ENCODE peak calls at places on chromosomes 13 and 19, in five cellular contexts. One of them, this sample, is unnamed.
A peak's percentile ranks its signal among the peaks of the same experiment; 100 is the strongest.

GRCh38 chr19:8304841-8305621 is 3.1 kb downstream of the CD320 start:
- DNase-seq in breast epithelium: peak; percentile 16
- DNase-seq in GM12878: no peak
- DNase-seq in ovary: peak; percentile 56
- DNase-seq in IMR-90: no peak
- DNase-seq in this sample: peak; percentile 19

GRCh38 chr19:3154957-3155736 is 19.3 kb downstream of the GNA15 start:
- DNase-seq in breast epithelium: peak; percentile 30
- DNase-seq in GM12878: peak; percentile 88
- DNase-seq in ovary: no peak
- DNase-seq in IMR-90: peak; percentile 99
- DNase-seq in this sample: peak; percentile 62

GRCh38 chr13:68257111-68257842 is 1027.1 kb upstream of the PCDH9 start:
- DNase-seq in breast epithelium: no peak
- DNase-seq in GM12878: no peak
- DNase-seq in ovary: no peak
- DNase-seq in IMR-90: no peak
- DNase-seq in this sample: no peak

GRCh38 chr19:18915639-18916038 is 3.5 kb downstream of the COPE start:
- DNase-seq in breast epithelium: no peak
- DNase-seq in GM12878: no peak
- DNase-seq in ovary: peak; percentile 53
- DNase-seq in IMR-90: peak; percentile 30
- DNase-seq in this sample: peak; percentile 39

GRCh38 chr19:45424191-45425058 is 708 bp upstream of the ERCC1 start:
- DNase-seq in breast epithelium: no peak
- DNase-seq in GM12878: no peak
- DNase-seq in ovary: peak; percentile 63
- DNase-seq in IMR-90: peak; percentile 98
- DNase-seq in this sample: peak; percentile 75

GRCh38 chr19:29448046-29448445 is 77.7 kb upstream of the VSTM2B start:
- DNase-seq in breast epithelium: no peak
- DNase-seq in GM12878: no peak
- DNase-seq in ovary: no peak
- DNase-seq in IMR-90: no peak
- DNase-seq in this sample: no peak

GRCh38 chr13:93200626-93201025 is 26.0 kb upstream of the GPC6 start:
- DNase-seq in breast epithelium: no peak
- DNase-seq in GM12878: no peak
- DNase-seq in ovary: no peak
- DNase-seq in IMR-90: no peak
- DNase-seq in this sample: no peak

GRCh38 chr13:40233731-40234195 is 432.7 kb downstream of the FOXO1 start:
- DNase-seq in breast epithelium: peak; percentile 85
- DNase-seq in GM12878: no peak
- DNase-seq in ovary: no peak
- DNase-seq in IMR-90: no peak
- DNase-seq in this sample: no peak

GRCh38 chr19:55526216-55527196 is 10.4 kb downstream of the SBK2 start:
- DNase-seq in breast epithelium: peak; percentile 38
- DNase-seq in GM12878: no peak
- DNase-seq in ovary: peak; percentile 74
- DNase-seq in IMR-90: peak; percentile 87
- DNase-seq in this sample: peak; percentile 80

GRCh38 chr13:112124100-112124499 is 57.2 kb downstream of the SOX1 start:
- DNase-seq in breast epithelium: no peak
- DNase-seq in GM12878: no peak
- DNase-seq in ovary: no peak
- DNase-seq in IMR-90: no peak
- DNase-seq in this sample: no peak

GRCh38 chr13:32811297-32811800 is 204.9 kb upstream of the KL start:
- DNase-seq in breast epithelium: no peak
- DNase-seq in GM12878: peak; percentile 62
- DNase-seq in ovary: no peak
- DNase-seq in IMR-90: no peak
- DNase-seq in this sample: peak; percentile 30

GRCh38 chr19:54209748-54210494 is 9.3 kb downstream of the RPS9 start:
- DNase-seq in breast epithelium: peak; percentile 75
- DNase-seq in GM12878: no peak
- DNase-seq in ovary: peak; percentile 93
- DNase-seq in IMR-90: peak; percentile 98
- DNase-seq in this sample: peak; percentile 93

GRCh38 chr13:29438772-29439171 is 156.7 kb downstream of the SLC7A1 start:
- DNase-seq in breast epithelium: no peak
- DNase-seq in GM12878: no peak
- DNase-seq in ovary: no peak
- DNase-seq in IMR-90: no peak
- DNase-seq in this sample: no peak

GRCh38 chr19:8858260-8858659 is 26.1 kb downstream of the MBD3L1 start:
- DNase-seq in breast epithelium: no peak
- DNase-seq in GM12878: no peak
- DNase-seq in ovary: no peak
- DNase-seq in IMR-90: no peak
- DNase-seq in this sample: no peak

GRCh38 chr13:78319101-78319627 is 284.2 kb downstream of the POU4F1 start:
- DNase-seq in breast epithelium: no peak
- DNase-seq in GM12878: no peak
- DNase-seq in ovary: no peak
- DNase-seq in IMR-90: no peak
- DNase-seq in this sample: no peak

GRCh38 chr13:97695684-97696083 is 257.8 kb upstream of the IPO5 start:
- DNase-seq in breast epithelium: no peak
- DNase-seq in GM12878: no peak
- DNase-seq in ovary: no peak
- DNase-seq in IMR-90: no peak
- DNase-seq in this sample: no peak

GRCh38 chr19:42335374-42335936 is 10.0 kb downstream of the MEGF8 start:
- DNase-seq in breast epithelium: no peak
- DNase-seq in GM12878: no peak
- DNase-seq in ovary: no peak
- DNase-seq in IMR-90: no peak
- DNase-seq in this sample: no peak

GRCh38 chr19:56217039-56217949 is 15.2 kb downstream of the ZSCAN5C start:
- DNase-seq in breast epithelium: no peak
- DNase-seq in GM12878: no peak
- DNase-seq in ovary: peak; percentile 38
- DNase-seq in IMR-90: peak; percentile 4
- DNase-seq in this sample: no peak

GRCh38 chr13:44132710-44133109 is 240.9 kb upstream of the SERP2 start:
- DNase-seq in breast epithelium: peak; percentile 30
- DNase-seq in GM12878: no peak
- DNase-seq in ovary: no peak
- DNase-seq in IMR-90: peak; percentile 71
- DNase-seq in this sample: peak; percentile 21

GRCh38 chr13:40181203-40181845 is 485.1 kb downstream of the FOXO1 start:
- DNase-seq in breast epithelium: no peak
- DNase-seq in GM12878: no peak
- DNase-seq in ovary: no peak
- DNase-seq in IMR-90: peak; percentile 17
- DNase-seq in this sample: no peak

GRCh38 chr13:88031980-88032562 is 360.9 kb downstream of the SLITRK5 start:
- DNase-seq in breast epithelium: no peak
- DNase-seq in GM12878: no peak
- DNase-seq in ovary: no peak
- DNase-seq in IMR-90: peak; percentile 0
- DNase-seq in this sample: no peak

GRCh38 chr19:13022111-13022858 is 27.0 kb downstream of the NFIX start:
- DNase-seq in breast epithelium: no peak
- DNase-seq in GM12878: no peak
- DNase-seq in ovary: no peak
- DNase-seq in IMR-90: peak; percentile 76
- DNase-seq in this sample: no peak

GRCh38 chr13:42078113-42078769 is 29.8 kb downstream of the DGKH start:
- DNase-seq in breast epithelium: no peak
- DNase-seq in GM12878: no peak
- DNase-seq in ovary: no peak
- DNase-seq in IMR-90: no peak
- DNase-seq in this sample: no peak

GRCh38 chr13:44331446-44331845 is 42.2 kb upstream of the SERP2 start:
- DNase-seq in breast epithelium: no peak
- DNase-seq in GM12878: no peak
- DNase-seq in ovary: no peak
- DNase-seq in IMR-90: no peak
- DNase-seq in this sample: no peak

DNA sequence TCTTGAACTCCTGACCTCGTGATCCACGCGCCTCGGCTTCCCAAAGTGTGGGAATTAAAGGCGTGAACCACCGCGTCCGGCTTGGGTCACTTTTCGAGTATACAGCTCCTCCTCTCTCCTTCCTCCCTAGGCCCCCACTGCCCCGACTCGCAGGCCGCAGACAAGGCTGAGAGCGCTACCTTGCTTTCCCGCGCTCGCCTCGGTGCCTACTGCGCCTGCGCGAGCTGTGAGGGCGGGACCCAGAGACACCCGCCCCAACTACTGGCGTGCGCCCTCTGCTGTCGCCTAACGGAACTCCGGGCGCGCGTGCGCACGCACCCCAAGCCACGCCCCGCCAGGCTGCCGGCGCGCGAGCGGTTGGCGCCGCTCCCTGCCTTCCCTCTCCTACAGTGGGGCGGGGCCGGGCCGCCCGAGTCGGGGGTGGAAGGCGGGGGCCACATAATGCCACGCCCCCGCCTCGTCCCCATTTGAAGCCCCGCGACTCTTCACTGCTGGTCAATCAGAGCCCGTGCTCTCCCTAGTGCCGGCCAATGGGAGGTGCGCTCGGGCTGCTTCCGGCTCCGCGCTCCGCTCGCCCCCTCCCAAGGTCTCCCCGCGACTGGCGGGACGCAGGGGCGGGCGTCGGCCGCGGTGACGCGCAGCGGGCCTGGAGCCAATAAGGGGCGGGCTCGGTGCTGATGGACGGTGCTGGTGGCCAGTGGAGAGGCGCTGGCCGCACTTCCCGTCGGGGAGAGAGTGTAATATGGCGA is at the start of gene RAB8A:
- DNase-seq in breast epithelium: peak; percentile 100
- DNase-seq in GM12878: peak; percentile 96
- DNase-seq in ovary: peak; percentile 100
- DNase-seq in IMR-90: peak; percentile 99
- DNase-seq in this sample: peak; percentile 99
- TF ChIP-seq POLR2A in breast epithelium: no peak
- TF ChIP-seq POLR2A in GM12878: no peak
- TF ChIP-seq POLR2A in ovary: peak; percentile 17
- TF ChIP-seq POLR2A in IMR-90: no peak
- TF ChIP-seq POLR2A in this sample: no peak

DNA sequence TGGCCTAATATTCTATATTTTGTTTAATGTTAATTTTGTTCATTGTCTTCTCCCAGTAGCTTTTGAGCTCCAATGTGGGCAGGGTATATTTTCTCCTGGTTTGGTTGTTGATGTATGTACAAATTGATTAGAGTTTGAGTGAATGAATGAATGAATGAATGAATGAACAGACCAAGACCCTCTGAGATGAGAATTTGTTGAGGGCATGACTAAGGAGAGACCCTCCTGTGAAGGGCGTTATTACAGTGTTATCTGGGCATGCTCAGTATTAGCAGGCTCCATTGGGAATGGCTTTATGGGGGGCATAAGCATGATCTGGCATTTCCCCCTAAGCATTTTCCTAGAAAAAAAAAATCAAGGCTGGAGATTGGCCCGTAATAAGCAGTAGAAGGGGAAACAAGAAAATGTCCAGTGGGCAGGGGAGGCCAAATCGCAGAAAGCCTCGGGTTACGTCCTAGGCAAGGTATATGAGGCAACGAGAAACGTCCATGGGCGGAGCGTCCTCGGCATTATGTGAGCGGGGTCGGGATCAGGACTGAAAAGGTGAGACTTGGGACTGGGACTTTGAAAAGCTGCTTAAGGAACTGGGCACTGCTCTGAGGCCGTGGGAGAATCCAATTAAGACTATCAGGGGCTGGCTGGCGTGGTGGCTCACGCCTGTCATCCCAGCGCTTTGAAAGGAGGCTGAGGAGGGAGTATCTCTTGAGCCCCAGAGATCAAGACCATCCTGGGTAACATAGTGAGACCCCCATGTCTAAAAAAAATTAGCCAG is 904 bp upstream of the ARHGAP33 start:
- DNase-seq in breast epithelium: no peak
- DNase-seq in GM12878: no peak
- DNase-seq in ovary: no peak
- DNase-seq in IMR-90: no peak
- DNase-seq in this sample: no peak
- H3K4me3 ChIP-seq in breast epithelium: peak overlapping the region; percentile 72
- H3K4me3 ChIP-seq in GM12878: no peak overlapping the region
- H3K4me3 ChIP-seq in ovary: peak overlapping the region; percentile 85
- H3K4me3 ChIP-seq in IMR-90: no peak overlapping the region
- H3K4me3 ChIP-seq in this sample: peak overlapping the region; percentile 56

GRCh38 chr19:51727349-51727880 is 3.6 kb upstream of the HAS1 start:
- DNase-seq in breast epithelium: no peak
- DNase-seq in GM12878: no peak
- DNase-seq in ovary: no peak
- DNase-seq in IMR-90: no peak
- DNase-seq in this sample: no peak
- H3K27ac ChIP-seq in breast epithelium: no peak overlapping the region
- H3K27ac ChIP-seq in GM12878: no peak overlapping the region
- H3K27ac ChIP-seq in ovary: no peak overlapping the region
- H3K27ac ChIP-seq in IMR-90: no peak overlapping the region
- H3K27ac ChIP-seq in this sample: no peak overlapping the region

DNA sequence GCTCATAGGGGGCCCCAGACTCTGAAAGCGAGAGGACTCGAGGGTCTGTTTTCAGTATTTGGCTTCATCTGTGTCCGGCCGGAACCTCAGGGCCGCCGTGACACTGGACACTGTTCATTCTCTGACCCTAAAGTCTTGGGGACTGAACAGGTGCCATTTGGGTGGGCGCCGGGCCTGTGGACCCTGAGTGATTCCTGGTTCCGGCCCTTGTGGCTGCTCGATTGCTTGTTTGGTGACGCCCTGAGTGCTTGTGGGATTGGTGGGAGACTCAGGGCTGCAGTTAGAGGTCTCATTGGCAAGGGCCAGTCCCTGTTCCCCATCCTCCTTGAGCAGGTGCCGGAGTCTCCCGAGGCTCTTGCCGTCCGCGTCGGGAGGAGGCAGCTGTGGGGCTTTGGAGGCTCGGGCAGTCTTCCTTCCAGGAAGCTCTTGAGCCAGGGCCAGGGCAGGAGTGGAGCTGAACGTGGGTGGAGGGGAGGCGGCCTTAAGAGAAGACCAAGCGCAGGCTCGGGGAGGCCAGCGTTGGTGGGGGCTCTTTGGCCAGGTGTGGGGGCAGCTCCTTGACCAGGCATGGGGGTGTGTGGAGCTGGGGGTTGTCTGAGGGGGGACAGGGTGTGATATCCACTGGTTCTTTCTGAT is 4.7 kb downstream of the PTBP1 start:
- DNase-seq in breast epithelium: peak; percentile 48
- DNase-seq in GM12878: no peak
- DNase-seq in ovary: peak; percentile 73
- DNase-seq in IMR-90: peak; percentile 44
- DNase-seq in this sample: no peak
- TF ChIP-seq POLR2A in breast epithelium: no peak
- TF ChIP-seq POLR2A in GM12878: peak; percentile 56
- TF ChIP-seq POLR2A in ovary: no peak
- TF ChIP-seq POLR2A in IMR-90: no peak
- TF ChIP-seq POLR2A in this sample: no peak

This sample was measured in transverse colon.